ENCODE peak calls at places on chromosomes 3 and 15, in eight cellular contexts. X, P, N, K, V, W, O and L are unnamed samples.
A peak's percentile ranks its signal among the peaks of the same experiment; 100 is the strongest.

GRCh38 chr15:84834227-84834955 is 17.2 kb downstream of the ALPK3 start:
- DNase-seq in O (no peak), V (no peak), X (no peak), K (no peak), P (no peak), N (no peak), W (no peak), L (no peak)

GRCh38 chr3:10912784-10913183 is 79.8 kb upstream of the SLC6A1 start:
- DNase-seq in V (no peak), P (no peak), N (no peak), W (no peak), K (no peak), X (no peak), O (no peak), L (no peak)

GRCh38 chr3:58938057-58938456 is 111.8 kb downstream of the CFAP20DC start:
- DNase-seq in K (no peak), X (no peak), P (no peak), N (no peak), V (no peak), O (no peak), W (no peak), L (no peak)

GRCh38 chr15:90809536-90809935 is 58.9 kb upstream of the FURIN start:
- DNase-seq in V (no peak), K (no peak), N (no peak), P (no peak), O (no peak), W (no peak), X (no peak), L (no peak)

GRCh38 chr3:54353547-54354339 is 231.4 kb downstream of the CACNA2D3 start:
- DNase-seq in P (no peak), W (no peak), V (no peak), X (no peak), N (no peak), O (no peak), K (no peak), L (no peak)

GRCh38 chr3:188772886-188773285 is 398.9 kb upstream of the TPRG1 start:
- DNase-seq in O (no peak), K (no peak), V (peak; percentile 68), W (no peak), N (no peak), P (peak; percentile 61), X (no peak), L (peak; percentile 66)

GRCh38 chr15:47523669-47524068 is 193.6 kb upstream of the SEMA6D start:
- DNase-seq in P (no peak), O (no peak), W (no peak), N (no peak), V (no peak), X (no peak), K (no peak), L (peak; percentile 66)

GRCh38 chr3:75781079-75781745 is 4.1 kb downstream of the ZNF717 start:
- DNase-seq in P (no peak), O (no peak), V (no peak), N (no peak), W (no peak), K (no peak), X (no peak), L (no peak)

GRCh38 chr15:22866066-22866465 is 27.6 kb downstream of the NIPA2 start:
- DNase-seq in K (no peak), W (no peak), X (no peak), P (no peak), N (no peak), O (no peak), V (no peak), L (no peak)

GRCh38 chr3:137259089-137259488 is 301.3 kb downstream of the IL20RB start:
- DNase-seq in P (no peak), K (no peak), N (no peak), W (no peak), X (no peak), V (no peak), O (no peak), L (no peak)

GRCh38 chr3:30034246-30034991 is 572.0 kb upstream of the TGFBR2 start:
- DNase-seq in O (no peak), N (no peak), K (no peak), V (no peak), W (no peak), X (no peak), P (no peak), L (no peak)

GRCh38 chr3:24545917-24546316 is 51.3 kb upstream of the THRB start:
- DNase-seq in N (peak; percentile 73), V (peak; percentile 31), O (no peak), X (no peak), P (no peak), W (no peak), K (peak; percentile 11), L (no peak)

GRCh38 chr15:100737214-100737613 is 134.8 kb downstream of the ASB7 start:
- DNase-seq in N (no peak), W (no peak), K (no peak), X (no peak), V (no peak), O (no peak), P (no peak), L (no peak)

GRCh38 chr15:82810863-82811421 is 1.5 kb downstream of the WHAMM start:
- DNase-seq in P (no peak), N (no peak), X (no peak), K (no peak), V (no peak), W (no peak), O (no peak), L (peak; percentile 22)

GRCh38 chr15:44999105-44999504 is 23.9 kb upstream of the SORD start:
- DNase-seq in K (no peak), N (no peak), X (no peak), P (no peak), W (no peak), V (no peak), O (no peak), L (no peak)

GRCh38 chr3:134682196-134682880 is 31.5 kb upstream of the KY start:
- DNase-seq in N (no peak), O (no peak), V (no peak), P (no peak), K (no peak), W (no peak), X (no peak), L (no peak)

GRCh38 chr15:25242957-25243799 is 195.6 kb downstream of the UBE3A start:
- DNase-seq in V (no peak), K (no peak), P (peak; percentile 17), N (peak; percentile 53), X (peak; percentile 10), O (no peak), W (no peak), L (no peak)

DNA sequence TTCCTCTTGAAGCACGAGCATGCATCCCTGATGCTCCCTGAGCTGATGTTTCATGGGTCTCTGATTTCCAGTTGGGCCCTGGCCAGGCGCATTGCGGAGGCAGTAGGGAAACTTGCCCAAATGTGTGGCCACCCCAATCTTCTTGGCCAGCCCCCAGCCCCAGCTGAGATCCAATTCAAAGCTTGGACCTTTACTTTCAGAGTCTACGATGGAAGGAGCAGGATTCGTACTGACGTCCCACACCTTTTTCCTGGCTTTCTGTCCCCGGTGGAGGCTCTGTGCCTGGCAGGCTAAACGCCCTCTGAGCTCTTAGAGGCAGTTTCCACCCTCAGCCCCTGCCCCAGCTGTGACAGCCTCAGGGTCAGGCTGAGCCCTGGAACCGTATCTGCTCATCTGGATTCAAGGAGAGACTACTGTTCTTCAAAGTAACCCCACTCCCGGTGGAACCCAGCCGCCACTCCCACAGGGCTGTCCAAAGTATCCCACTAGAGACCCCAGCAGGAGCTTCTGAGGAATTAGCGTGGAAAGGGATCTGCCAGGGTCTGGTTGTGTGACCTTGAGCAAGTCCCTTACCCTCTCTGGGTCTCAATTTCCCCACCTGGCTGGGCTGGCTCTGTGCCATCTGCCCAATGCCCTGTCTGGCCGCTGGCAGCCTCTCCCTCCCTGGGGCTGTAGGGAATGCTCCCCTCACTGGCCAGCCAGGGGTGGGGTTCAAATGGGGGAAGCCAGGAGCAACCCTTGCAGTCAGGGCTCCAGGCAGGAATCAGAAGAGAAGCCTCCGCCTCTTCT is 37.3 kb downstream of the CPN2 start:
- DNase-seq in O (peak; percentile 64), K (peak; percentile 39), P (no peak), X (no peak), N (peak; percentile 94), W (no peak), V (no peak), L (no peak)
- TF ChIP-seq POLR2AphosphoS5 in O (no peak), K (no peak), P (no peak), X (no peak), N (peak; percentile 23), W (no peak), V (no peak), L (no peak)

GRCh38 chr3:195098741-195099525 is 172.0 kb downstream of the XXYLT1 start:
- DNase-seq in X (no peak), P (no peak), O (no peak), W (no peak), V (no peak), K (no peak), N (no peak), L (no peak)
- TF ChIP-seq POLR2AphosphoS5 in X (no peak), P (no peak), O (no peak), W (no peak), V (no peak), K (no peak), N (no peak), L (no peak)

DNA sequence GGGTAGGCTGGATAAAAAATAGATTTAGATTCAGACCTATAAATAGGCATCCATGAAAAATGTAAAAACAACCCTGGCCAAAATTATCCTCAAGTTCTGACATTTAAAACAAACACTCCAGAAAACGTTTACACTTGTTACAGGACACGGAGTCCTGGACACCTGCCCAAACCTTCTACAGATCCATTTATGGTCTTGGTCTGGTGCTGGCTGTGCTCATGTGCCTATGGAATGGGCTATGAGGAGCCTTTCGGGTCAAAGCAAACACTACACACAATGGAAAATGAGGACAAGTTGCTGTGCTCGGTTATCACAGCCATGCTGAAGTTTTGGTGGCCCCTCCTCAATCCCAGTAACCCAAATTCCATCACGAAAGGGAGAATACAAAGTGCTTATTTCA is 108.1 kb downstream of the PDZRN3 start:
- DNase-seq in P (peak; percentile 77), N (peak; percentile 98), K (peak; percentile 70), V (no peak), X (peak; percentile 60), W (no peak), O (no peak), L (no peak)
- TF ChIP-seq POLR2AphosphoS5 in P (peak; percentile 95), N (peak; percentile 92), K (peak; percentile 85), V (no peak), X (no peak), W (no peak), O (no peak), L (no peak)

GRCh38 chr15:74995182-74995778 is at the start of gene SCAMP5:
- DNase-seq in V (peak; percentile 90), W (peak; percentile 96), O (peak; percentile 99), P (peak; percentile 97), X (peak; percentile 86), K (peak; percentile 95), N (peak; percentile 96), L (peak; percentile 79)
- TF ChIP-seq POLR2AphosphoS5 in V (peak; percentile 49), W (no peak), O (peak; percentile 69), P (no peak), X (peak; percentile 18), K (no peak), N (no peak), L (peak; percentile 30)